ENCODE peak calls at places on chromosomes 4 and X, in five cellular contexts. R is pancreas; M is endodermal cell; N is T-helper 1 cell; T is activated T-cell treated with anti-CD3 and anti-CD28 coated beads, Interleukin-2, amount 50 U/mL, for 72 hours. U is an unnamed sample.

GRCh38 chr4:80192937-80193336 is 4.4 kb upstream of the PRDM8 start:
- DNase-seq in N (no peak), R (no peak), M (no peak), T (no peak), U (no peak)

GRCh38 chr4:185755451-185755850 is 56.5 kb downstream of the SORBS2 start:
- DNase-seq in M (no peak), R (no peak), N (no peak), T (no peak), U (no peak)

GRCh38 chr4:243407-243806 is 61.9 kb downstream of the ZNF732 start:
- DNase-seq in R (no peak), N (no peak), T (no peak), M (no peak), U (no peak)

GRCh38 chrX:130916636-130917422 is 13.8 kb upstream of the ENOX2 start:
- DNase-seq in N (peak; percentile 12), T (peak; percentile 15), M (peak; percentile 75), R (peak; percentile 11), U (peak; percentile 33)

GRCh38 chrX:104105330-104105729 is 7.0 kb upstream of the ZCCHC18 start:
- DNase-seq in R (no peak), N (no peak), T (no peak), M (no peak), U (no peak)

GRCh38 chr4:188008377-188008776 is 12.8 kb downstream of the ZFP42 start:
- DNase-seq in N (no peak), M (no peak), T (no peak), R (no peak), U (no peak)

GRCh38 chr4:76090241-76090691 is 15.8 kb downstream of the ART3 start:
- DNase-seq in N (no peak), R (peak; percentile 6), M (no peak), T (no peak), U (no peak)

GRCh38 chr4:48334236-48334635 is 7.1 kb upstream of the SLAIN2 start:
- DNase-seq in N (no peak), T (no peak), M (no peak), R (no peak), U (no peak)

GRCh38 chr4:1234296-1234695 is 14.6 kb downstream of the CTBP1 start:
- DNase-seq in M (no peak), R (peak; percentile 2), T (no peak), N (no peak), U (no peak)

GRCh38 chr4:41124916-41125548 is 89.3 kb downstream of the APBB2 start:
- DNase-seq in N (no peak), R (no peak), M (peak; percentile 57), T (no peak), U (no peak)

GRCh38 chr4:108045687-108046024 is 56.0 kb downstream of the HADH start:
- DNase-seq in M (no peak), R (peak; percentile 62), N (no peak), T (peak; percentile 44), U (no peak)

GRCh38 chr4:182175788-182176519 is 67.2 kb upstream of the TENM3 start:
- DNase-seq in R (no peak), T (no peak), N (no peak), M (no peak), U (no peak)

GRCh38 chr4:173669460-173670179 is 139.6 kb upstream of the HAND2 start:
- DNase-seq in R (no peak), M (no peak), N (no peak), T (no peak), U (no peak)

GRCh38 chrX:3263681-3264126 is 82.7 kb downstream of the MXRA5 start:
- DNase-seq in T (no peak), M (no peak), N (no peak), R (no peak), U (no peak)

GRCh38 chr4:20305976-20306375 is 54.3 kb downstream of the SLIT2 start:
- DNase-seq in T (no peak), R (no peak), M (no peak), N (no peak), U (no peak)

GRCh38 chr4:77092832-77093800 is 17.3 kb upstream of the CCNI start:
- DNase-seq in R (no peak), T (no peak), M (no peak), N (no peak), U (no peak)

GRCh38 chr4:89572224-89572858 is 264.6 kb downstream of the SNCA start:
- DNase-seq in T (no peak), N (no peak), M (no peak), R (no peak), U (no peak)

GRCh38 chr4:15455290-15455689 is 14.4 kb upstream of the CC2D2A start:
- DNase-seq in R (no peak), N (no peak), T (no peak), M (no peak), U (no peak)

GRCh38 chr4:151389316-151389715 is 19.7 kb upstream of the FHIP1A start:
- DNase-seq in M (no peak), N (no peak), T (no peak), R (no peak), U (no peak)

GRCh38 chr4:138110815-138111214 is 131.3 kb downstream of the SLC7A11 start:
- DNase-seq in R (no peak), M (no peak), N (no peak), T (no peak), U (no peak)